ENCODE peak calls at places on chromosome 1, in seven cellular contexts. C is GM03348; Z is HT1080; R is naive thymus-derived CD4-positive, alpha-beta T cell; B is activated CD4-positive, alpha-beta T cell treated with anti-CD3 and anti-CD28 coated beads for 4 hours; L is activated T-cell treated with anti-CD3 and anti-CD28 coated beads for 24 hours; H is T-helper 1 cell. N is an unnamed sample.

GRCh38 chr1:115135681-115136080 is 46.4 kb upstream of the TSPAN2 start:
- DNase-seq in C (peak; percentile 44), Z (peak; percentile 27), R (no peak), B (no peak), L (no peak), H (no peak), N (peak; percentile 84)

GRCh38 chr1:36787312-36787711 is 247.0 kb downstream of the GRIK3 start:
- DNase-seq in C (no peak), Z (no peak), R (no peak), B (no peak), L (no peak), H (no peak), N (no peak)

GRCh38 chr1:38786040-38786436 is 73.5 kb downstream of the RRAGC start:
- DNase-seq in C (no peak), Z (no peak), R (no peak), B (no peak), L (no peak), H (no peak), N (no peak)

GRCh38 chr1:230282157-230282556 is 144.0 kb downstream of the PGBD5 start:
- DNase-seq in C (no peak), Z (no peak), R (peak; percentile 14), B (no peak), L (no peak), H (no peak), N (no peak)

GRCh38 chr1:15442759-15443158 is 4.5 kb downstream of the CTRC start:
- DNase-seq in C (no peak), Z (no peak), R (no peak), B (no peak), L (no peak), H (no peak), N (no peak)

GRCh38 chr1:205144751-205145150 is 23.0 kb upstream of the RBBP5 start:
- DNase-seq in C (peak; percentile 74), Z (peak; percentile 40), R (no peak), B (no peak), L (no peak), H (no peak), N (peak; percentile 77)

GRCh38 chr1:52037402-52037814 is 3.8 kb upstream of the KTI12 start:
- DNase-seq in C (no peak), Z (no peak), R (no peak), B (no peak), L (no peak), H (no peak), N (no peak)

GRCh38 chr1:53594391-53595180 is 135.4 kb downstream of the DMRTB1 start:
- DNase-seq in C (no peak), Z (no peak), R (no peak), B (no peak), L (no peak), H (no peak), N (no peak)

GRCh38 chr1:43536196-43536863 is 5.6 kb downstream of the PTPRF start:
- DNase-seq in C (no peak), Z (no peak), R (no peak), B (no peak), L (no peak), H (no peak), N (no peak)

GRCh38 chr1:3785045-3785444 is 11.3 kb downstream of the LRRC47 start:
- DNase-seq in C (no peak), Z (no peak), R (no peak), B (no peak), L (no peak), H (no peak), N (no peak)

GRCh38 chr1:156712626-156713025 is 7.2 kb upstream of the CRABP2 start:
- DNase-seq in C (no peak), Z (no peak), R (no peak), B (no peak), L (no peak), H (no peak), N (peak; percentile 21)

GRCh38 chr1:234898455-234899033 is 230.1 kb downstream of the TOMM20 start:
- DNase-seq in C (no peak), Z (no peak), R (no peak), B (no peak), L (no peak), H (no peak), N (no peak)

GRCh38 chr1:10941891-10942541 is 70.4 kb upstream of the TARDBP start:
- DNase-seq in C (peak; percentile 92), Z (peak; percentile 29), R (peak; percentile 71), B (peak; percentile 60), L (peak; percentile 50), H (peak; percentile 50), N (peak; percentile 50)

GRCh38 chr1:21659099-21659923 is 9.8 kb downstream of the RAP1GAP start:
- DNase-seq in C (peak; percentile 95), Z (peak; percentile 68), R (peak; percentile 91), B (peak; percentile 72), L (peak; percentile 64), H (peak; percentile 74), N (peak; percentile 58)

GRCh38 chr1:167274061-167274460 is 53.4 kb downstream of the POU2F1 start:
- DNase-seq in C (no peak), Z (no peak), R (no peak), B (no peak), L (no peak), H (no peak), N (no peak)

GRCh38 chr1:172154571-172154970 is 265.9 kb upstream of the C1orf105 start:
- DNase-seq in C (peak; percentile 59), Z (peak; percentile 81), R (no peak), B (no peak), L (no peak), H (no peak), N (peak; percentile 92)

GRCh38 chr1:83998599-83999315 is at the start of gene TTLL7:
- DNase-seq in C (peak; percentile 91), Z (peak; percentile 1), R (peak; percentile 75), B (peak; percentile 19), L (peak; percentile 32), H (peak; percentile 35), N (peak; percentile 80)

GRCh38 chr1:179549368-179549700 is 26.4 kb downstream of the NPHS2 start:
- DNase-seq in C (no peak), Z (no peak), R (no peak), B (no peak), L (no peak), H (no peak), N (no peak)

N was measured in ELR.